ENCODE peak calls at places on chromosomes 6 and 20, in six cellular contexts. D is Ammon's horn, G is vagina, R is HTR-8/SVneo, O is NT2/D1, K is NCI-H187 treated with DMSO at 0.1 percent for 48 hours. C is an unnamed sample.

GRCh38 chr6:26537160-26537845 is 863 bp upstream of the HMGN4 start:
- DNase-seq in D (peak), G (peak), R (peak), O (no peak), K (peak), C (peak)

GRCh38 chr6:109671721-109672120 is 19.3 kb downstream of the AK9 start:
- DNase-seq in D (no peak), G (no peak), R (peak), O (no peak), K (no peak), C (no peak)

GRCh38 chr6:42333622-42334021 is 116.0 kb upstream of the MRPS10 start:
- DNase-seq in D (no peak), G (no peak), R (no peak), O (no peak), K (no peak), C (no peak)

GRCh38 chr6:70479236-70479635 is 65.9 kb downstream of the FAM135A start:
- DNase-seq in D (no peak), G (no peak), R (no peak), O (no peak), K (no peak), C (no peak)

GRCh38 chr20:49669601-49670189 is 44.0 kb downstream of the B4GALT5 start:
- DNase-seq in D (no peak), G (no peak), R (no peak), O (no peak), K (no peak), C (no peak)

GRCh38 chr6:155543141-155543870 is 87.7 kb upstream of the NOX3 start:
- DNase-seq in D (no peak), G (no peak), R (no peak), O (no peak), K (no peak), C (no peak)

GRCh38 chr6:3594196-3594595 is 137.3 kb upstream of the SLC22A23 start:
- DNase-seq in D (no peak), G (peak), R (no peak), O (no peak), K (no peak), C (no peak)

GRCh38 chr6:40352527-40353170 is 234.5 kb downstream of the LRFN2 start:
- DNase-seq in D (no peak), G (peak), R (no peak), O (no peak), K (no peak), C (no peak)

GRCh38 chr6:37032239-37032638 is 26.8 kb downstream of the FGD2 start:
- DNase-seq in D (no peak), G (no peak), R (no peak), O (no peak), K (no peak), C (no peak)

GRCh38 chr20:39939241-39939865 is 749.7 kb downstream of the MAFB start:
- DNase-seq in D (no peak), G (no peak), R (no peak), O (no peak), K (no peak), C (no peak)

GRCh38 chr6:153208706-153209105 is 77.6 kb upstream of the RGS17 start:
- DNase-seq in D (peak), G (no peak), R (no peak), O (no peak), K (peak), C (no peak)

GRCh38 chr20:45974896-45975565 is 3.0 kb upstream of the ZNF335 start:
- DNase-seq in D (no peak), G (no peak), R (no peak), O (no peak), K (no peak), C (no peak)